ENCODE peak calls at places on chromosome 14, in six cellular contexts. Q is breast epithelium, E is pancreas, B is neural crest cell, S is astrocyte of the spinal cord, P is IMR-90. X is an unnamed sample.

GRCh38 chr14:101001311-101002069 is 98.0 kb upstream of the RTL1 start:
- DNase-seq in Q (no peak), P (peak), E (no peak), S (peak), B (no peak), X (no peak)

GRCh38 chr14:75242546-75243273 is 35.9 kb upstream of the FOS start:
- DNase-seq in Q (no peak), B (no peak), S (peak), P (peak), E (no peak), X (no peak)

GRCh38 chr14:70009961-70010360 is 130.7 kb downstream of the SMOC1 start:
- DNase-seq in B (no peak), P (no peak), Q (no peak), S (no peak), E (no peak), X (no peak)

GRCh38 chr14:92317511-92317910 is 5.5 kb upstream of the SLC24A4 start:
- DNase-seq in P (peak), S (no peak), E (no peak), B (no peak), Q (no peak), X (no peak)

GRCh38 chr14:50231475-50232275 is at the start of gene SOS2:
- DNase-seq in P (peak), B (peak), Q (peak), S (peak), E (peak), X (peak)

GRCh38 chr14:100443643-100444042 is 120.5 kb downstream of the SLC25A47 start:
- DNase-seq in Q (no peak), E (no peak), P (peak), B (no peak), S (peak), X (no peak)

GRCh38 chr14:85587152-85587697 is 57.3 kb downstream of the FLRT2 start:
- DNase-seq in B (no peak), E (no peak), Q (no peak), P (peak), S (peak), X (no peak)

GRCh38 chr14:99122521-99123125 is 149.4 kb downstream of the BCL11B start:
- DNase-seq in Q (no peak), S (no peak), E (no peak), B (no peak), P (no peak), X (peak)

GRCh38 chr14:34029921-34030334 is 79.1 kb upstream of the EGLN3 start:
- DNase-seq in P (no peak), S (peak), E (no peak), B (no peak), Q (no peak), X (peak)

GRCh38 chr14:93013368-93013719 is 90.4 kb downstream of the CHGA start:
- DNase-seq in B (no peak), S (no peak), P (peak), Q (no peak), E (no peak), X (no peak)

GRCh38 chr14:99260652-99261551 is 11.1 kb downstream of the BCL11B start:
- DNase-seq in Q (no peak), S (no peak), B (no peak), E (no peak), P (no peak), X (no peak)

GRCh38 chr14:52299692-52300278 is 14.3 kb upstream of the PTGER2 start:
- DNase-seq in S (peak), P (peak), Q (no peak), E (no peak), B (no peak), X (no peak)

GRCh38 chr14:68363401-68363800 is 429.5 kb downstream of the ZFP36L1 start:
- DNase-seq in Q (no peak), S (no peak), P (no peak), B (peak), E (no peak), X (peak)

GRCh38 chr14:61247935-61248334 is 33.2 kb downstream of the TMEM30B start:
- DNase-seq in B (no peak), P (peak), S (peak), Q (no peak), E (no peak), X (no peak)

GRCh38 chr14:87066221-87066817 is 926.7 kb downstream of the GALC start:
- DNase-seq in B (no peak), E (no peak), P (peak), S (no peak), Q (no peak), X (no peak)

GRCh38 chr14:54981698-54982097 is 45.2 kb downstream of the WDHD1 start:
- DNase-seq in E (no peak), P (peak), Q (no peak), B (no peak), S (peak), X (no peak)

GRCh38 chr14:101723061-101723595 is 38.4 kb upstream of the PPP2R5C start:
- DNase-seq in B (no peak), S (no peak), E (no peak), P (no peak), Q (no peak), X (no peak)

GRCh38 chr14:30295980-30296379 is 263.0 kb upstream of the G2E3 start:
- DNase-seq in P (no peak), E (no peak), S (no peak), B (no peak), Q (no peak), X (no peak)

GRCh38 chr14:35818346-35819115 is 7.6 kb upstream of the BRMS1L start:
- DNase-seq in S (peak), P (peak), Q (no peak), B (peak), E (peak), X (peak)
- TF ChIP-seq CTCF in S (peak), P (peak), Q (peak), B (peak), E (no peak), X (peak)

DNA sequence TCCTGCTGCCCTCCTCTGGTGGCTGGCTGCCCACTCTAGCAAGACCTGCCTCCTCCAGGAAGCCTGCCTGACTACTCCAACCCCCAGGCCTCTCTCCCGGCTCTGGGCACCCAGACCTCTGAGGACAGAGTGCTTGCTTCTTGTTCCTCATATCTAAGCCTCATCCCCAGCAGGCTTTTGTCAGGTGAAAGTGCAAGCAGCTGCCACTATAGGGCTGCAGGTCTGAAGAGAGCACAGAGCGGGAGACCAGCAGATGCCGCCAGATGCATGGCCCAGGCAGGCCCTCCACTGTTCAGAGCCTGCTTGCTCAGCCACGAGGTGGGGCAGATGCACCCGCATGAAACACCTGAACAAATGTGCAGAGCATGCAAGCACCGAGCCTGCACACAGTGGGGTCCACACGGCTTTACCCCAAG is 73.0 kb downstream of the SERPINA3 start:
- DNase-seq in B (no peak), S (no peak), E (no peak), Q (no peak), P (no peak), X (no peak)
- TF ChIP-seq CTCF in B (no peak), S (no peak), E (no peak), Q (no peak), P (no peak), X (no peak)

GRCh38 chr14:76770521-76771431 is 9.5 kb downstream of the VASH1 start:
- DNase-seq in Q (no peak), E (no peak), P (no peak), S (no peak), B (no peak), X (no peak)
- TF ChIP-seq CTCF in Q (no peak), E (no peak), P (no peak), S (no peak), B (no peak), X (no peak)

GRCh38 chr14:104731249-104731924 is 7.4 kb downstream of the ADSS1 start:
- DNase-seq in E (no peak), P (no peak), Q (no peak), S (no peak), B (no peak), X (no peak)
- TF ChIP-seq CTCF in E (no peak), P (peak), Q (no peak), S (peak), B (peak), X (no peak)

GRCh38 chr14:96053236-96053599 is 14.1 kb downstream of the C14orf132 start:
- DNase-seq in Q (no peak), E (no peak), B (no peak), S (no peak), P (no peak), X (no peak)

GRCh38 chr14:96053600-96054381 is 14.6 kb downstream of the C14orf132 start:
- DNase-seq in S (peak), E (no peak), P (peak), Q (no peak), B (no peak), X (no peak)

GRCh38 chr14:96051231-96051630 is 12.1 kb downstream of the C14orf132 start:
- DNase-seq in S (no peak), Q (no peak), E (no peak), P (no peak), B (no peak), X (no peak)

GRCh38 chr14:96052541-96053105 is 13.5 kb downstream of the C14orf132 start:
- DNase-seq in E (no peak), Q (no peak), S (no peak), P (peak), B (no peak), X (no peak)

GRCh38 chr14:96051642-96052540 is 12.7 kb downstream of the C14orf132 start:
- DNase-seq in P (peak), E (no peak), S (no peak), B (no peak), Q (no peak), X (no peak)
- TF ChIP-seq CTCF in P (no peak), E (no peak), S (peak), B (peak), Q (no peak), X (no peak)

GRCh38 chr14:76497550-76498484 is 121.9 kb downstream of the ESRRB start:
- DNase-seq in P (no peak), B (no peak), S (no peak), E (no peak), Q (no peak), X (no peak)
- TF ChIP-seq CTCF in P (no peak), B (no peak), S (no peak), E (no peak), Q (no peak), X (no peak)

GRCh38 chr14:76870146-76870545 is 43.9 kb downstream of the LRRC74A start:
- DNase-seq in P (no peak), Q (no peak), S (no peak), E (no peak), B (no peak), X (peak)
- TF ChIP-seq CTCF in P (peak), Q (peak), S (peak), E (no peak), B (peak), X (peak)

GRCh38 chr14:38012056-38012455 is 195.6 kb upstream of the SSTR1 start:
- DNase-seq in S (no peak), E (no peak), P (no peak), Q (no peak), B (no peak), X (no peak)

DNA sequence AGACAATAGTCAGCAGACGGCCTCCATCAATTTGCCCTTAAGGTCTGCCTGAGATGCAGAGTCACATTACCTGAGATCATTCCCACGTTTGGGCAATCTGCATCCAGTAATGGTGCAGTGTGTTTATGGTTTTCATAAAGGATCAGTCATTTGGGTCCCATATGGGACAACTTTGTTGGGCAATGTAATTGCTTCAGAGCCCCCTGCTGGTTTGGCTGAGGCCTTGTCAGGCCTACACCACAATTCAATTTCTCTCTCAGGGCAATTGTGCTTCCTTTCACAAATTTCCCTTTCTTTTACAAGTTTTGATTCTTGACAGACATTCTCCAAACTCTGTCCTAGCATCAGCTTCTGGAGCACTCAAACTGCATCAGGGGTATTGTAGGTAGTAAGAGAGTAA is 191.2 kb upstream of the SSTR1 start:
- DNase-seq in Q (no peak), P (no peak), B (no peak), S (no peak), E (no peak), X (no peak)
- TF ChIP-seq CTCF in Q (no peak), P (no peak), B (peak), S (no peak), E (peak), X (no peak)

DNA sequence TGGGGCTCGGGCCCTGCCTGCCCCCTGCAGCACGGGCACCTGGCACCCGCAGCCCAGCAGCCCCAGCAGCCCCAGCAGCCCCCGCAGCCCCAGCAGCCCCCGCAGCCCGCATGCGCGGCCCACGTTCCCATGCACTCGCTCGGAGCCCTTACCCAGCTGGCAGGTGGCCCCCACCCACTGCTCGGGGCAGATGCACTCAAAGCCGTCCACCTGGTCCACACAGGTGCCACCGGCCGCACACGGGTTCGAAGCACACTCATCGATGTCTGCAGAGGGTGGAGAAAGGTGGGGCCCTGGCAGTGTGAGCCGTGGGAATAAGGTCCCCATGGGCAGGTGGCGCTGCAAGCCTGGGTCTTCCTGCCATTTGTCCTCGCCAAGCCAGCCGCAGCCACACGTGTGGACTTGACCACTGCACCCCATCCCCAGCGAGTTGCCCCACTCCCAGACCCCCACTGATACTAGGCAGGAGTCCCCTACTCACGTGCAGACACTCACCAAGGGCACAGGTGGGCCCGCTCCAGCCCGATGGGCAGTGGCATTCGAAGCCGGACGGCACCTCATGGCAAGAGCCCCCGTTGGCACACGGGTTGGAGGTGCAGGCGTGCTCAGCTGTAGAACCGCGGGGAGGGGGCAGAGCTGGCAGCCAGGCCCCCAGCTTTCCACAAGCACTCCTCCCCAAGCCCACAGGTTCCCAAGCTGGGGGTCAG is 17.3 kb downstream of the JAG2 start:
- DNase-seq in B (no peak), S (no peak), P (no peak), E (peak), Q (no peak), X (peak)
- TF ChIP-seq CTCF in B (no peak), S (no peak), P (no peak), E (no peak), Q (no peak), X (no peak)